ENCODE peak calls at places on chromosome 3, in four cellular contexts. Y is uterus, V is NCI-H774, N is fibroblast of the conjunctiva. G is an unnamed sample.

GRCh38 chr3:71397046-71397445 is 186.5 kb downstream of the FOXP1 start:
- DNase-seq in Y (no peak), V (no peak), N (peak), G (no peak)

GRCh38 chr3:192467230-192468186 is 259.8 kb downstream of the FGF12 start:
- DNase-seq in Y (peak), V (peak), N (peak), G (no peak)

GRCh38 chr3:72957303-72957702 is 39.3 kb upstream of the PPP4R2 start:
- DNase-seq in Y (no peak), V (no peak), N (no peak), G (no peak)

GRCh38 chr3:155292133-155292532 is 1.4 kb downstream of the STRIT1 start:
- DNase-seq in Y (no peak), V (no peak), N (peak), G (no peak)

GRCh38 chr3:87088366-87088983 is 97.5 kb upstream of the VGLL3 start:
- DNase-seq in Y (peak), V (no peak), N (no peak), G (no peak)

GRCh38 chr3:170809975-170810357 is 60.0 kb downstream of the RPL22L1 start:
- DNase-seq in Y (no peak), V (no peak), N (no peak), G (no peak)

GRCh38 chr3:186060222-186060621 is 48.7 kb downstream of the ETV5 start:
- DNase-seq in Y (no peak), V (no peak), N (no peak), G (no peak)

GRCh38 chr3:142507241-142507640 is 59.4 kb upstream of the XRN1 start:
- DNase-seq in Y (no peak), V (no peak), N (no peak), G (no peak)

GRCh38 chr3:70065666-70066253 is 66.2 kb downstream of the SAMMSON start:
- DNase-seq in Y (no peak), V (no peak), N (no peak), G (no peak)

GRCh38 chr3:178320481-178321352 is 215.5 kb upstream of the KCNMB2 start:
- DNase-seq in Y (no peak), V (peak), N (no peak), G (peak)

GRCh38 chr3:112770026-112770626 is 76.5 kb downstream of the CD200R1L start:
- DNase-seq in Y (no peak), V (no peak), N (no peak), G (no peak)

GRCh38 chr3:13198480-13198879 is 125.3 kb upstream of the IQSEC1 start:
- DNase-seq in Y (no peak), V (no peak), N (no peak), G (no peak)

GRCh38 chr3:174125267-174125844 is 727.8 kb downstream of the NLGN1 start:
- DNase-seq in Y (no peak), V (peak), N (peak), G (peak)

GRCh38 chr3:59261009-59261408 is 211.2 kb upstream of the CFAP20DC start:
- DNase-seq in Y (no peak), V (no peak), N (no peak), G (no peak)

GRCh38 chr3:133531981-133532380 is 41.5 kb upstream of the CDV3 start:
- DNase-seq in Y (no peak), V (no peak), N (no peak), G (no peak)

GRCh38 chr3:30604566-30604965 is 1.8 kb upstream of the TGFBR2 start:
- DNase-seq in Y (no peak), V (no peak), N (no peak), G (no peak)

GRCh38 chr3:4814302-4814903 is 164.8 kb upstream of the BHLHE40 start:
- DNase-seq in Y (no peak), V (no peak), N (no peak), G (no peak)

GRCh38 chr3:120180731-120181412 is 86.6 kb upstream of the GSK3B start:
- DNase-seq in Y (no peak), V (no peak), N (no peak), G (no peak)

GRCh38 chr3:106811376-106811775 is 565.9 kb upstream of the CCDC54 start:
- DNase-seq in Y (no peak), V (no peak), N (peak), G (no peak)

GRCh38 chr3:196179380-196180308 is 31.6 kb downstream of the ZDHHC19 start:
- DNase-seq in Y (no peak), V (peak), N (no peak), G (no peak)

G was measured in smooth muscle cell of the brain vasculature.